ENCODE peak calls at places on chromosomes 12 and 14, in five cellular contexts. L is PC-9, K is GM12878, J is uterus, S is GM23338. I is an unnamed sample.

GRCh38 chr14:69543341-69544249 is 31.1 kb downstream of the CCDC177 start:
- DNase-seq in J (no peak), S (peak; percentile 64), K (no peak), L (peak; percentile 73), I (no peak)

GRCh38 chr12:104280703-104281458 is 22.7 kb upstream of the EID3 start:
- DNase-seq in K (no peak), L (no peak), J (no peak), S (no peak), I (no peak)

GRCh38 chr12:88753074-88753473 is 172.8 kb upstream of the KITLG start:
- DNase-seq in K (no peak), S (no peak), J (no peak), L (no peak), I (no peak)

GRCh38 chr12:76670776-76671175 is 93.1 kb upstream of the ZDHHC17 start:
- DNase-seq in S (no peak), J (no peak), L (peak; percentile 3), K (no peak), I (peak; percentile 14)

GRCh38 chr12:121774968-121775474 is 18.5 kb downstream of the RHOF start:
- DNase-seq in K (no peak), S (peak; percentile 87), L (peak; percentile 82), J (no peak), I (no peak)

GRCh38 chr12:19482551-19483109 is 43.3 kb downstream of the AEBP2 start:
- DNase-seq in S (peak; percentile 64), L (no peak), J (no peak), K (peak; percentile 84), I (no peak)

GRCh38 chr14:35632276-35633071 is 98.5 kb downstream of the INSM2 start:
- DNase-seq in L (no peak), K (no peak), S (no peak), J (no peak), I (peak; percentile 8)

GRCh38 chr14:61351457-61351856 is 30.1 kb downstream of the PRKCH start:
- DNase-seq in S (no peak), J (no peak), K (no peak), L (no peak), I (no peak)

GRCh38 chr12:46124848-46125619 is 134.7 kb upstream of the SCAF11 start:
- DNase-seq in J (peak; percentile 62), S (peak; percentile 80), L (peak; percentile 36), K (no peak), I (peak; percentile 92)

GRCh38 chr14:89428556-89429196 is 11.6 kb upstream of the FOXN3 start:
- DNase-seq in S (no peak), K (no peak), J (no peak), L (no peak), I (no peak)

GRCh38 chr12:13390921-13391320 is 194.4 kb downstream of the EMP1 start:
- DNase-seq in S (no peak), J (no peak), L (no peak), K (no peak), I (no peak)

GRCh38 chr14:27730204-27730603 is 1036.4 kb upstream of the FOXG1 start:
- DNase-seq in K (no peak), S (no peak), L (no peak), J (no peak), I (no peak)

GRCh38 chr14:87805315-87805723 is 187.7 kb downstream of the GALC start:
- DNase-seq in S (peak; percentile 76), L (peak; percentile 0), J (no peak), K (no peak), I (peak; percentile 43)

GRCh38 chr12:130838284-130838950 is 633 bp downstream of the STX2 start:
- DNase-seq in J (peak; percentile 23), S (peak; percentile 65), K (no peak), L (peak; percentile 24), I (peak; percentile 18)

GRCh38 chr12:118274066-118274465 is 98.6 kb downstream of the TAOK3 start:
- DNase-seq in L (no peak), S (no peak), J (no peak), K (no peak), I (no peak)

GRCh38 chr14:63993992-63994391 is 141.2 kb downstream of the SYNE2 start:
- DNase-seq in K (no peak), L (no peak), J (no peak), S (peak; percentile 32), I (no peak)

GRCh38 chr12:49525942-49526341 is 12.9 kb upstream of the KCNH3 start:
- DNase-seq in K (no peak), J (no peak), L (no peak), S (no peak), I (no peak)

GRCh38 chr14:88271205-88271604 is 51.9 kb downstream of the KCNK10 start:
- DNase-seq in L (no peak), J (no peak), K (no peak), S (no peak), I (no peak)

GRCh38 chr12:59036973-59037807 is 116.9 kb upstream of the LRIG3 start:
- DNase-seq in L (no peak), J (no peak), K (no peak), S (no peak), I (no peak)

GRCh38 chr14:79483989-79484388 is 727.3 kb downstream of the DIO2 start:
- DNase-seq in S (peak; percentile 62), K (no peak), J (no peak), L (no peak), I (no peak)

GRCh38 chr14:103880334-103880985 is 33.1 kb upstream of the PPP1R13B start:
- DNase-seq in K (no peak), J (peak; percentile 73), L (peak; percentile 37), S (no peak), I (peak; percentile 50)

GRCh38 chr14:33707751-33708150 is 243.1 kb downstream of the EGLN3 start:
- DNase-seq in J (no peak), L (no peak), S (no peak), K (no peak), I (no peak)

GRCh38 chr12:89347325-89347829 is 4.9 kb downstream of the DUSP6 start:
- DNase-seq in S (no peak), K (no peak), L (no peak), J (no peak), I (peak; percentile 47)

GRCh38 chr14:61342486-61342885 is 21.1 kb downstream of the PRKCH start:
- DNase-seq in K (peak; percentile 67), L (no peak), J (peak; percentile 31), S (no peak), I (no peak)

GRCh38 chr12:81086342-81086741 is 8.5 kb downstream of the ACSS3 start:
- DNase-seq in J (no peak), S (peak; percentile 52), L (no peak), K (no peak), I (no peak)

GRCh38 chr12:111349101-111349747 is 19.7 kb downstream of the PHETA1 start:
- DNase-seq in J (no peak), S (no peak), K (no peak), L (no peak), I (no peak)

GRCh38 chr14:24858052-24858451 is 191.9 kb downstream of the STXBP6 start:
- DNase-seq in L (no peak), S (peak; percentile 71), J (no peak), K (no peak), I (no peak)

GRCh38 chr14:73887116-73887490 is 444 bp downstream of the ZNF410 start:
- DNase-seq in L (no peak), J (no peak), S (no peak), K (no peak), I (no peak)

GRCh38 chr14:34700622-34701130 is 13.7 kb downstream of the CFL2 start:
- DNase-seq in K (no peak), J (no peak), S (no peak), L (no peak), I (no peak)

GRCh38 chr12:30945443-30946164 is 19.1 kb downstream of the TSPAN11 start:
- DNase-seq in K (no peak), S (no peak), L (no peak), J (no peak), I (no peak)

GRCh38 chr12:13114251-13115052 is 11.0 kb upstream of the GSG1 start:
- DNase-seq in J (no peak), K (no peak), L (no peak), S (peak; percentile 78), I (peak; percentile 89)

GRCh38 chr12:3757261-3757660 is 4.4 kb upstream of the CRACR2A start:
- DNase-seq in K (no peak), J (no peak), L (no peak), S (no peak), I (no peak)

GRCh38 chr12:91272456-91273063 is 89.9 kb upstream of the DCN start:
- DNase-seq in J (peak; percentile 76), K (no peak), S (peak; percentile 81), L (no peak), I (no peak)

GRCh38 chr12:79301181-79301580 is 389.6 kb downstream of the PAWR start:
- DNase-seq in S (no peak), J (no peak), K (no peak), L (no peak), I (no peak)

GRCh38 chr14:72631401-72631800 is 262.5 kb downstream of the DPF3 start:
- DNase-seq in K (no peak), L (no peak), J (no peak), S (no peak), I (no peak)

GRCh38 chr12:49767333-49767732 is 26.0 kb downstream of the TMBIM6 start:
- DNase-seq in S (no peak), J (no peak), K (no peak), L (no peak), I (no peak)

GRCh38 chr12:39839072-39839471 is 219.5 kb upstream of the ABCD2 start:
- DNase-seq in K (no peak), J (no peak), L (no peak), S (no peak), I (no peak)

GRCh38 chr12:108839011-108839889 is 18.1 kb downstream of the SSH1 start:
- DNase-seq in S (no peak), K (no peak), L (no peak), J (peak; percentile 75), I (no peak)
- H3K4me1 ChIP-seq in S (peaks cover 19% of the 10 kb centered on the region), K (peaks cover 21% of the 10 kb centered on the region), L (peaks cover 36% of the 10 kb centered on the region), J (no peaks in the 10 kb centered on the region), I (peaks cover 23% of the 10 kb centered on the region)

DNA sequence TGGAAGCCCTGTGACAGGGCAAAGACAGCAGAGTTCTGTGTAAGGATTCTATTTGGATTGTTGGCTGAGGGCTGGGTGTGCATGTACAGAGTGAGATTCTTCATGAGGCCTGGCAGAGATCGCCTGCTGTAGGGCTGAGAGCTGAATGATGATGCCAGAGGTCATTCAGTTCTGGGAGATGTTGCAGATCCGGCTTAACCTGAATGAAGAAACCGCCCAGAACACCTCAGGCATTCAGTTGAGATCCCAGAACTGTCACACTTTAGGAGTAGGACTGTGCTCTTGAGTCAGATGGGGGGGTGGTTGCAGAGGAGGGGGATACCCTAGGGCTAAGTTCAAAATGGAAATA is 5.8 kb upstream of the EVL start:
- DNase-seq in S (no peak), J (no peak), K (no peak), L (peak; percentile 32), I (no peak)
- H3K4me1 ChIP-seq in S (no peaks in the 10 kb centered on the region), J (no peaks in the 10 kb centered on the region), K (peaks cover 52% of the 10 kb centered on the region), L (peaks cover 28% of the 10 kb centered on the region), I (peaks cover 4% of the 10 kb centered on the region)

GRCh38 chr12:24280085-24280842 is 330.8 kb upstream of the SOX5 start:
- DNase-seq in L (no peak), J (no peak), S (no peak), K (no peak), I (peak; percentile 29)
- H3K4me1 ChIP-seq in L (no peaks in the 10 kb centered on the region), J (no peaks in the 10 kb centered on the region), S (peaks cover 30% of the 10 kb centered on the region), K (no peaks in the 10 kb centered on the region), I (peaks cover 32% of the 10 kb centered on the region)

DNA sequence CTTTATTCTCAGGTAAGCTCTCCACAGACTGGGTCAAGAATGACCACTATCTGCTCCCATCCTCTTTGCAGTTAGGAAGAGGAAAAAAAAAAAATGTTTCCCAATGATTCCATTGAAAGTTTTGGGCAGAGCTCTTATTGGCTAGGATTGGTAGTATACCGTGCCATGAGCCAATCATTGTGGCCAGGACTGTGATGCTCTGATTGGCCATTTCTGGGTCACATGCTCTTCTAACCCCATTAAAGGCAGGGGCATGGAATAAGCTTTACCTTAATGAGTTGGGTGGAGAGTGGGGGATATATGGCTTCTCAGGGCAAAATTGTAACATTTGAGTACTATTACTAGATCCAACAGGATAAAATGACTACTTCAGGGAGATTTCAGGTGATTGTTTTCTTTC is 49.4 kb upstream of the WSCD2 start:
- DNase-seq in K (no peak), S (no peak), J (no peak), L (no peak), I (no peak)
- H3K4me1 ChIP-seq in K (no peaks in the 10 kb centered on the region), S (no peaks in the 10 kb centered on the region), J (no peaks in the 10 kb centered on the region), L (no peaks in the 10 kb centered on the region), I (no peaks in the 10 kb centered on the region)